ENCODE peak calls at places on chromosome 16, in seven cellular contexts. B, M, P, W, R, V and D are unnamed samples.

GRCh38 chr16:75019007-75019406 is 20.2 kb downstream of the ZNRF1 start:
- DNase-seq in P (no peak), W (no peak), B (no peak), R (no peak), M (no peak), V (no peak), D (no peak)

GRCh38 chr16:48235556-48236136 is 8.5 kb upstream of the LONP2 start:
- DNase-seq in V (no peak), B (no peak), P (peak), W (no peak), R (no peak), M (no peak), D (no peak)

GRCh38 chr16:69106491-69107291 is 1.2 kb downstream of the HAS3 start:
- DNase-seq in R (peak), P (no peak), M (no peak), B (no peak), W (no peak), V (no peak), D (peak)

GRCh38 chr16:58614212-58614611 is 15.4 kb downstream of the CNOT1 start:
- DNase-seq in M (no peak), B (no peak), V (no peak), R (no peak), P (no peak), W (no peak), D (no peak)

GRCh38 chr16:88353232-88353631 is 29.5 kb upstream of the ZNF469 start:
- DNase-seq in R (no peak), M (no peak), W (no peak), B (no peak), V (no peak), P (no peak), D (no peak)

GRCh38 chr16:12439443-12440232 is 364.0 kb downstream of the CPPED1 start:
- DNase-seq in W (no peak), R (no peak), P (no peak), V (no peak), B (no peak), M (no peak), D (no peak)

GRCh38 chr16:5058476-5058875 is 7.3 kb downstream of the C16orf89 start:
- DNase-seq in V (no peak), P (peak), B (no peak), R (no peak), W (no peak), M (no peak), D (peak)

GRCh38 chr16:69520800-69521602 is 44.8 kb upstream of the NFAT5 start:
- DNase-seq in R (no peak), W (no peak), M (no peak), V (peak), P (peak), B (no peak), D (no peak)

GRCh38 chr16:4411684-4412083 is 4.7 kb downstream of the CORO7 start:
- DNase-seq in P (no peak), W (no peak), M (no peak), R (no peak), B (no peak), V (no peak), D (peak)

GRCh38 chr16:28925386-28926228 is 569 bp upstream of the RABEP2 start:
- DNase-seq in M (peak), W (peak), R (no peak), V (no peak), P (peak), B (peak), D (no peak)

GRCh38 chr16:54191163-54191562 is 95.4 kb downstream of the IRX3 start:
- DNase-seq in P (no peak), R (no peak), M (no peak), B (no peak), V (no peak), W (no peak), D (no peak)

GRCh38 chr16:54194008-54194731 is 92.4 kb downstream of the IRX3 start:
- DNase-seq in W (no peak), V (no peak), P (no peak), M (no peak), B (no peak), R (no peak), D (no peak)

GRCh38 chr16:54193013-54193655 is 93.5 kb downstream of the IRX3 start:
- DNase-seq in M (no peak), V (no peak), R (no peak), P (no peak), W (no peak), B (no peak), D (no peak)

GRCh38 chr16:54191592-54191991 is 95.0 kb downstream of the IRX3 start:
- DNase-seq in V (no peak), B (no peak), P (no peak), R (no peak), M (no peak), W (no peak), D (no peak)

GRCh38 chr16:54193656-54194007 is 93.0 kb downstream of the IRX3 start:
- DNase-seq in V (peak), B (peak), M (peak), W (peak), R (peak), P (peak), D (peak)
- TF ChIP-seq JUND in V (no peak), B (no peak), M (no peak), W (no peak), R (no peak), P (no peak), D (no peak)

GRCh38 chr16:78390828-78391227 is 291.4 kb downstream of the WWOX start:
- DNase-seq in B (no peak), P (no peak), W (no peak), R (no peak), M (no peak), V (no peak), D (no peak)

GRCh38 chr16:78392585-78393195 is 293.2 kb downstream of the WWOX start:
- DNase-seq in R (no peak), B (no peak), V (no peak), W (no peak), M (no peak), P (no peak), D (no peak)

GRCh38 chr16:78396046-78396445 is 296.6 kb downstream of the WWOX start:
- DNase-seq in B (peak), M (no peak), V (no peak), W (peak), R (no peak), P (no peak), D (peak)

GRCh38 chr16:78395035-78395434 is 295.6 kb downstream of the WWOX start:
- DNase-seq in V (no peak), R (no peak), W (no peak), B (no peak), P (no peak), M (no peak), D (no peak)

DNA sequence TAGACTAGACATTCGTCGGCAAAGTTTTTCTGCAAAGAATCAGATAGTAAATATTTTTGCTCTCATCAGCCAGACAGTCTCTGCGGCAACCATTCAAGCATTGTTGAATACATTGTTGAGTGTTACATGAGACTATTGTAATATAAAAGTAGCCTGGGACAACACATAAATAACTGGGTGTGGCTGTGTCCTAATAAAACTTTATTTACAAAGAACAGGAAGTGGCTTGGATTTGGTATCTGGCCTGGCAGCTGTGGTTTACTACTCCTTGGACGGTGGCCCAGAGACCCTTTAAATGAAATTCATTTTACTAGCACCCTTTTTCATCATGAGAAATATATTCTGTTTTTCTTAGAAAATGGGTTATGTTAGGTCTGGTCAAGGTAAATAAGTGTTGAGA is 297.2 kb downstream of the WWOX start:
- DNase-seq in R (no peak), B (no peak), M (no peak), V (no peak), W (no peak), P (no peak), D (no peak)
- TF ChIP-seq JUND in R (no peak), B (no peak), M (no peak), V (no peak), W (no peak), P (no peak), D (no peak)

GRCh38 chr16:82176204-82176603 is 6.2 kb upstream of the MPHOSPH6 start:
- DNase-seq in R (no peak), V (no peak), M (no peak), P (no peak), B (no peak), W (no peak), D (no peak)
- TF ChIP-seq JUND in R (no peak), V (no peak), M (no peak), P (no peak), B (no peak), W (no peak), D (no peak)

GRCh38 chr16:84386044-84386443 is 17.7 kb downstream of the ATP2C2 start:
- DNase-seq in B (no peak), P (no peak), R (no peak), W (no peak), M (no peak), V (no peak), D (no peak)

GRCh38 chr16:84396537-84397008 is 28.2 kb downstream of the ATP2C2 start:
- DNase-seq in R (no peak), W (no peak), P (no peak), M (no peak), V (no peak), B (no peak), D (no peak)

GRCh38 chr16:84387021-84387420 is 18.7 kb downstream of the ATP2C2 start:
- DNase-seq in W (no peak), P (no peak), B (no peak), R (no peak), M (no peak), V (no peak), D (no peak)

GRCh38 chr16:84390131-84390785 is 21.9 kb downstream of the ATP2C2 start:
- DNase-seq in B (no peak), W (no peak), P (no peak), M (no peak), R (no peak), V (no peak), D (no peak)

DNA sequence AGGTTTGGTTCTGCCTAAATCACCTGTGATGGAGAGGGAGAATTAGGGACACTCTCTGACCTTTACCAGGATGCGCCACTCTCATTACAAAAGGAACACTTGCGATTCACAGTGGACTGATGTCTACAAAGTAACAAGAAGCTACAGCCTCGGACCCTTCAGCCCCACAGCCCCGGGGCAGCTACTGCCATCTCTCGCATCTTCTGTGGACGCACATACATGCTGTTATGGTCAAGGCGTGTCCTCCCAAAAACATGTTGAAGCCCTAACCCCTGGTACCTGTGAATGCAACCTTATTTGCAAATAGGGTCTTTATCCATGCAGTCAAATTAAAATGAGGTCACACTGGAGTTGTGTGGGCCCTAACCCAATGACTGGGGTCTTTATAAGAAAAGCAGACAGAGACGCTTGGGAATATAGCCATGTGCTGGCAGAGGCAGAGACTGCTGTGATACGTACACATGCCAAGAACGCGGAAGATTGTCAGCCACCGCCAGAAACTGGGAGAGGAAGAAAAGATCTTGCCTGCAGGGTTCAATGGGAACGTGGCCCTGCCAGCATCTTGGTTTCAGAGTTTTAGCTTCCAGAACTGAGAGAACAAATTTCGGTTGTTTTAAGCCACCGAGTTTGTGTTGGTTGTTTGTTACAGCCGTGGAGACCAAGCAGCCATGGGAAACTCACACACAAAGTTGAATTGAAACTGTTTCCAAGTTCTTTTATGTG is 23.0 kb downstream of the ATP2C2 start:
- DNase-seq in M (no peak), W (no peak), R (no peak), P (no peak), B (no peak), V (no peak), D (no peak)
- TF ChIP-seq JUND in M (no peak), W (no peak), R (no peak), P (no peak), B (no peak), V (no peak), D (no peak)

GRCh38 chr16:54284319-54284930 is 2.2 kb downstream of the IRX3 start:
- DNase-seq in V (no peak), W (no peak), M (no peak), R (no peak), B (no peak), P (no peak), D (peak)
- TF ChIP-seq JUND in V (no peak), W (no peak), M (no peak), R (no peak), B (no peak), P (no peak), D (no peak)

DNA sequence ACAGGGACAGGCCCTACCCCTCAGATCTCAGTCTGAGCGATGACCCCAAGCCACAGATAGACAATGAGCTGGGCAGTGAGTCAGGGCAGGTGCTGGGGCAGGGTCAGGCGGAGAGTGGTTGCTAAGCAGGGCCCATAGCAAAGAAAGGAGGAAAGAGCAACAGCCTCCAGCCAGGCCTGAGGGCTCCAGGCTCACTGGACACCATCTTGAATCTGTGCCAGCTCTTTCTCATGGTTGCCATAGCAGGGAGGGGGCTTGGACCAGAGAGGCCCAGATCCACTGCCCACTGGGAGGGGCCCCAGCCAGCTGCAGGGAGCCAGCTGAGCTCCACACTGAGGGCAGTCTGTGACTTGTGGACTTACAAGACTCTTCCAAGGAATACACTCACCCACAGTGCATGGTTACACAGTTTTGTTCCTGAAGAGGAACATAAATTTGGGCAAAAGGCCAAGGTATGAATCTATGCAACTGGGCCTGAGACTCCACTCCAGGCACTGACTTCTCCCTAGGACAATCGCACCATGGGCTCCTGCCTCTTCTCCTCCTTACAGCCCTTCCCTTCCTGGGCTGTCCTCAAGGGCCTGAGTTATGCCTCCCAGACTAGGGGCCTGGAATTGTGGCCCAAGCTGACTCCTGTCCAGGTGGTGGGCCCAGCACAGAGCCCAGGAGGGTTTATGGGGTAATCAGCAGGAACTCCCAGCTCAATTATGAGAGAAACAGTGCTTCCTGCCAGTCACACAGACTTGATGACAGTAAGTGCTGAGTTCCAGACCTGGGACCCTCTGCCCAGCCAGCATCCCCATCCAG is 59.9 kb downstream of the BEAN1 start:
- DNase-seq in W (no peak), R (no peak), V (no peak), B (no peak), P (no peak), M (no peak), D (peak)
- TF ChIP-seq JUND in W (no peak), R (no peak), V (no peak), B (no peak), P (no peak), M (no peak), D (no peak)

GRCh38 chr16:80084163-80084562 is 456.6 kb upstream of the DYNLRB2 start:
- DNase-seq in R (no peak), P (no peak), W (no peak), V (no peak), M (no peak), B (no peak), D (no peak)

GRCh38 chr16:80080287-80080851 is 460.4 kb upstream of the DYNLRB2 start:
- DNase-seq in R (no peak), B (no peak), M (no peak), V (no peak), P (no peak), W (no peak), D (no peak)

GRCh38 chr16:80084614-80085013 is 456.2 kb upstream of the DYNLRB2 start:
- DNase-seq in V (no peak), W (no peak), R (peak), B (peak), P (peak), M (peak), D (no peak)

GRCh38 chr16:80081851-80082250 is 458.9 kb upstream of the DYNLRB2 start:
- DNase-seq in V (no peak), P (no peak), W (no peak), M (no peak), R (no peak), B (no peak), D (no peak)

DNA sequence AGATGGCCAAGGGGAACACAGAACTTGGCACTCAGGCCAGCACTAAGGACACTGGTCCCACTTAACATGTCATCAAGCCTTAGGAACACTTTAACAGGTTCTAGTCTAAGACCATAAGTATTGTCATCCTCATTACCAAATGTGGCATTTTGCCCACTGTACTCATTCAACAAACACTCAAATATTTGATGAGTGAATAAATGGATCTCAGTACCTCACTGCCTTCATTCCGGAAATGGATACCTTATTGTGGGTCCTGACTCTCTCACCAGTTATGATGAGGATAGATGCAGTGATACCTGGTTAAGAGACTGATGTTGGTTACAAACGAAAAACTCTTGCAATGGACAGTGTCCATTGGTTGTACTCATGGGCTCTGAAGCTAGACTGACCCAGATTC is 455.2 kb upstream of the DYNLRB2 start:
- DNase-seq in P (no peak), M (no peak), B (no peak), R (no peak), W (no peak), V (no peak), D (no peak)
- TF ChIP-seq JUND in P (no peak), M (no peak), B (no peak), R (no peak), W (no peak), V (no peak), D (no peak)

GRCh38 chr16:85808926-85809325 is 9.4 kb downstream of the COX4I1 start:
- DNase-seq in V (no peak), P (no peak), M (no peak), B (no peak), W (no peak), R (no peak), D (no peak)

GRCh38 chr16:85806539-85806938 is 7.0 kb downstream of the COX4I1 start:
- DNase-seq in B (no peak), W (no peak), M (no peak), P (no peak), V (no peak), R (no peak), D (no peak)

GRCh38 chr16:85809645-85810044 is 10.2 kb downstream of the COX4I1 start:
- DNase-seq in R (no peak), B (no peak), P (no peak), W (no peak), M (no peak), V (no peak), D (no peak)

GRCh38 chr16:85803570-85803969 is 4.1 kb downstream of the COX4I1 start:
- DNase-seq in W (no peak), P (no peak), M (no peak), V (no peak), B (no peak), R (no peak), D (no peak)

GRCh38 chr16:85805442-85806045 is 6.0 kb downstream of the COX4I1 start:
- DNase-seq in M (no peak), V (no peak), P (no peak), R (no peak), B (no peak), W (no peak), D (no peak)
- TF ChIP-seq JUND in M (no peak), V (no peak), P (no peak), R (no peak), B (no peak), W (no peak), D (no peak)